ENCODE peak calls at places on chromosome 18, in nine cellular contexts. C, P, U, E, Y, J, O, R and H are unnamed samples.

GRCh38 chr18:49845629-49846252 is 32.4 kb upstream of the ACAA2 start:
- DNase-seq in U (no peak), Y (no peak), O (no peak), J (no peak), E (no peak), C (no peak), R (peak; percentile 35), P (no peak), H (no peak)

GRCh38 chr18:74234326-74235171 is 57.2 kb downstream of the CYB5A start:
- DNase-seq in R (no peak), Y (no peak), O (no peak), P (no peak), C (peak; percentile 97), E (no peak), U (no peak), J (no peak), H (no peak)

GRCh38 chr18:27771571-27771970 is 405.4 kb downstream of the CDH2 start:
- DNase-seq in E (no peak), P (no peak), U (no peak), R (no peak), J (no peak), C (no peak), O (no peak), Y (no peak), H (no peak)

GRCh38 chr18:25109484-25109883 is 242.5 kb downstream of the ZNF521 start:
- DNase-seq in E (no peak), P (no peak), O (no peak), R (no peak), U (no peak), C (no peak), J (no peak), Y (no peak), H (no peak)

GRCh38 chr18:21112140-21112473 is 494 bp upstream of the ROCK1 start:
- DNase-seq in Y (no peak), R (no peak), J (peak; percentile 20), U (no peak), O (peak; percentile 63), C (no peak), E (no peak), P (peak; percentile 56), H (no peak)

GRCh38 chr18:31402026-31402373 is 25.4 kb downstream of the DSG4 start:
- DNase-seq in P (no peak), C (no peak), U (no peak), Y (no peak), E (no peak), O (no peak), J (no peak), R (no peak), H (no peak)

GRCh38 chr18:49250819-49251388 is 209.5 kb downstream of the DYM start:
- DNase-seq in J (no peak), E (no peak), P (peak; percentile 22), O (no peak), Y (no peak), C (peak; percentile 60), R (peak; percentile 34), U (no peak), H (no peak)

GRCh38 chr18:24413148-24413547 is 13.3 kb upstream of the IMPACT start:
- DNase-seq in Y (no peak), E (no peak), P (no peak), R (peak; percentile 54), O (no peak), J (no peak), C (peak; percentile 27), U (no peak), H (no peak)

GRCh38 chr18:23703057-23703986 is 14.1 kb downstream of the LAMA3 start:
- DNase-seq in U (no peak), O (no peak), R (peak; percentile 49), C (peak; percentile 83), P (peak; percentile 19), Y (no peak), J (no peak), E (peak; percentile 58), H (no peak)

GRCh38 chr18:55461843-55462242 is 126.1 kb downstream of the TCF4 start:
- DNase-seq in J (no peak), P (no peak), E (no peak), C (no peak), O (no peak), R (no peak), Y (no peak), U (no peak), H (no peak)

GRCh38 chr18:59453468-59453961 is 94.5 kb upstream of the LMAN1 start:
- DNase-seq in R (no peak), C (no peak), P (no peak), E (no peak), O (no peak), J (no peak), U (no peak), Y (no peak), H (no peak)

GRCh38 chr18:48913723-48914122 is 37.0 kb downstream of the SMAD7 start:
- DNase-seq in J (no peak), E (no peak), O (no peak), R (no peak), P (no peak), C (no peak), Y (no peak), U (no peak), H (no peak)

GRCh38 chr18:48957136-48957535 is 6.4 kb upstream of the SMAD7 start:
- DNase-seq in O (no peak), C (no peak), P (no peak), Y (no peak), U (no peak), R (no peak), E (no peak), J (no peak), H (no peak)

GRCh38 chr18:34971313-34971712 is 69.9 kb upstream of the MAPRE2 start:
- DNase-seq in J (no peak), R (no peak), E (no peak), Y (no peak), U (no peak), C (no peak), O (no peak), P (no peak), H (no peak)

GRCh38 chr18:71673954-71674353 is 870.2 kb downstream of the CBLN2 start:
- DNase-seq in O (no peak), U (no peak), C (no peak), Y (no peak), R (no peak), P (no peak), J (no peak), E (no peak), H (no peak)

GRCh38 chr18:62634471-62634870 is 80.9 kb upstream of the PHLPP1 start:
- DNase-seq in O (no peak), R (no peak), C (no peak), P (no peak), U (no peak), J (no peak), E (no peak), Y (no peak), H (no peak)

GRCh38 chr18:56221195-56222065 is 417.0 kb downstream of the TXNL1 start:
- DNase-seq in C (no peak), J (no peak), P (no peak), O (no peak), E (no peak), R (no peak), U (no peak), Y (no peak), H (no peak)

GRCh38 chr18:76547306-76547705 is 52.3 kb upstream of the ZNF516 start:
- DNase-seq in O (no peak), J (no peak), E (no peak), P (no peak), C (no peak), R (no peak), U (no peak), Y (no peak), H (no peak)

GRCh38 chr18:11987527-11987926 is 6.2 kb downstream of the IMPA2 start:
- DNase-seq in Y (no peak), C (peak; percentile 62), P (no peak), U (no peak), J (no peak), R (no peak), O (no peak), E (no peak), H (no peak)

GRCh38 chr18:26574958-26575864 is 26.9 kb upstream of the KCTD1 start:
- DNase-seq in R (peak; percentile 66), O (peak; percentile 24), J (no peak), Y (no peak), C (peak; percentile 73), U (no peak), P (peak; percentile 60), E (no peak), H (no peak)

GRCh38 chr18:47755102-47755456 is 175.4 kb downstream of the SMAD2 start:
- DNase-seq in C (no peak), J (no peak), Y (no peak), O (no peak), U (no peak), E (no peak), R (no peak), P (no peak), H (no peak)

GRCh38 chr18:44654555-44654954 is 26.1 kb upstream of the SETBP1 start:
- DNase-seq in R (no peak), Y (no peak), U (no peak), P (no peak), J (no peak), E (no peak), C (peak; percentile 87), O (no peak), H (no peak)

GRCh38 chr18:13537022-13537780 is 189.2 kb downstream of the FAM210A start:
- DNase-seq in E (no peak), O (no peak), C (no peak), J (no peak), U (no peak), P (no peak), R (no peak), Y (no peak), H (no peak)

GRCh38 chr18:12307871-12308385 is at the start of gene TUBB6:
- DNase-seq in J (no peak), E (no peak), Y (no peak), R (peak; percentile 86), U (no peak), C (peak; percentile 77), P (no peak), O (peak; percentile 54), H (no peak)

GRCh38 chr18:76064998-76065397 is 430.0 kb downstream of the ZNF516 start:
- DNase-seq in E (no peak), R (peak; percentile 52), Y (peak; percentile 16), U (no peak), P (no peak), C (no peak), O (no peak), J (no peak), H (peak; percentile 74)

GRCh38 chr18:76425299-76426101 is 69.5 kb downstream of the ZNF516 start:
- DNase-seq in C (peak; percentile 29), R (no peak), Y (no peak), U (no peak), J (no peak), O (no peak), E (no peak), P (no peak), H (no peak)

GRCh38 chr18:21571763-21572162 is 28.7 kb downstream of the ESCO1 start:
- DNase-seq in C (no peak), J (no peak), U (no peak), E (no peak), R (no peak), Y (no peak), O (no peak), P (no peak), H (no peak)

GRCh38 chr18:45059695-45060094 is 379.0 kb downstream of the SETBP1 start:
- DNase-seq in C (peak; percentile 80), J (no peak), O (no peak), R (no peak), P (no peak), Y (no peak), U (no peak), E (no peak), H (no peak)

GRCh38 chr18:59628995-59629394 is 68.2 kb downstream of the CCBE1 start:
- DNase-seq in J (no peak), U (no peak), P (no peak), O (no peak), R (no peak), E (no peak), C (no peak), Y (no peak), H (no peak)

GRCh38 chr18:79574938-79575525 is 104.6 kb upstream of the CTDP1 start:
- DNase-seq in C (no peak), J (no peak), P (no peak), R (no peak), U (no peak), O (no peak), E (no peak), Y (no peak), H (no peak)

GRCh38 chr18:9684901-9685738 is 23.0 kb upstream of the RAB31 start:
- DNase-seq in R (no peak), U (no peak), J (no peak), Y (no peak), P (no peak), O (no peak), C (peak; percentile 77), E (no peak), H (no peak)